ENCODE peak calls at places on chromosome 9, in eight cellular contexts. One of them, this sample, is unnamed.

GRCh38 chr9:88087906-88088305 is 50.4 kb downstream of the SPATA31C2 start:
- DNase-seq in nephron progenitor cell: no peak
- DNase-seq in uterus: no peak
- DNase-seq in heart right ventricle: no peak
- DNase-seq in endothelial cell: no peak
- DNase-seq in A549: no peak
- DNase-seq in osteocyte: no peak
- DNase-seq in astrocyte of the cerebellum: no peak
- DNase-seq in this sample: no peak

GRCh38 chr9:93690618-93691017 is 114.2 kb downstream of the PHF2 start:
- DNase-seq in nephron progenitor cell: no peak
- DNase-seq in uterus: no peak
- DNase-seq in heart right ventricle: no peak
- DNase-seq in endothelial cell: no peak
- DNase-seq in A549: no peak
- DNase-seq in osteocyte: no peak
- DNase-seq in astrocyte of the cerebellum: no peak
- DNase-seq in this sample: no peak

GRCh38 chr9:112554516-112554915 is 67.9 kb downstream of the KIAA1958 start:
- DNase-seq in nephron progenitor cell: no peak
- DNase-seq in uterus: no peak
- DNase-seq in heart right ventricle: no peak
- DNase-seq in endothelial cell: no peak
- DNase-seq in A549: no peak
- DNase-seq in osteocyte: no peak
- DNase-seq in astrocyte of the cerebellum: peak
- DNase-seq in this sample: no peak

GRCh38 chr9:105044458-105044857 is 116.5 kb upstream of the ABCA1 start:
- DNase-seq in nephron progenitor cell: no peak
- DNase-seq in uterus: no peak
- DNase-seq in heart right ventricle: no peak
- DNase-seq in endothelial cell: no peak
- DNase-seq in A549: no peak
- DNase-seq in osteocyte: no peak
- DNase-seq in astrocyte of the cerebellum: no peak
- DNase-seq in this sample: no peak

GRCh38 chr9:19934301-19934868 is 145.5 kb upstream of the SLC24A2 start:
- DNase-seq in nephron progenitor cell: peak
- DNase-seq in uterus: no peak
- DNase-seq in heart right ventricle: peak
- DNase-seq in endothelial cell: peak
- DNase-seq in A549: no peak
- DNase-seq in osteocyte: no peak
- DNase-seq in astrocyte of the cerebellum: no peak
- DNase-seq in this sample: peak

GRCh38 chr9:92506184-92506857 is 24.0 kb upstream of the ASPN start:
- DNase-seq in nephron progenitor cell: no peak
- DNase-seq in uterus: peak
- DNase-seq in heart right ventricle: no peak
- DNase-seq in endothelial cell: no peak
- DNase-seq in A549: peak
- DNase-seq in osteocyte: no peak
- DNase-seq in astrocyte of the cerebellum: peak
- DNase-seq in this sample: no peak

GRCh38 chr9:128555180-128555721 is 2.9 kb downstream of the SPTAN1 start:
- DNase-seq in nephron progenitor cell: no peak
- DNase-seq in uterus: peak
- DNase-seq in heart right ventricle: no peak
- DNase-seq in endothelial cell: peak
- DNase-seq in A549: peak
- DNase-seq in osteocyte: no peak
- DNase-seq in astrocyte of the cerebellum: peak
- DNase-seq in this sample: peak

GRCh38 chr9:18720691-18721090 is 246.7 kb downstream of the ADAMTSL1 start:
- DNase-seq in nephron progenitor cell: no peak
- DNase-seq in uterus: no peak
- DNase-seq in heart right ventricle: no peak
- DNase-seq in endothelial cell: no peak
- DNase-seq in A549: no peak
- DNase-seq in osteocyte: no peak
- DNase-seq in astrocyte of the cerebellum: peak
- DNase-seq in this sample: no peak

GRCh38 chr9:127700594-127701255 is 6.1 kb upstream of the CFAP157 start:
- DNase-seq in nephron progenitor cell: no peak
- DNase-seq in uterus: no peak
- DNase-seq in heart right ventricle: no peak
- DNase-seq in endothelial cell: no peak
- DNase-seq in A549: no peak
- DNase-seq in osteocyte: no peak
- DNase-seq in astrocyte of the cerebellum: no peak
- DNase-seq in this sample: no peak

GRCh38 chr9:108844391-108844790 is 11.4 kb downstream of the ACTL7B start:
- DNase-seq in nephron progenitor cell: no peak
- DNase-seq in uterus: no peak
- DNase-seq in heart right ventricle: no peak
- DNase-seq in endothelial cell: no peak
- DNase-seq in A549: no peak
- DNase-seq in osteocyte: no peak
- DNase-seq in astrocyte of the cerebellum: no peak
- DNase-seq in this sample: no peak

GRCh38 chr9:89880161-89880560 is 275.3 kb downstream of the GADD45G start:
- DNase-seq in nephron progenitor cell: no peak
- DNase-seq in uterus: peak
- DNase-seq in heart right ventricle: no peak
- DNase-seq in endothelial cell: no peak
- DNase-seq in A549: no peak
- DNase-seq in osteocyte: peak
- DNase-seq in astrocyte of the cerebellum: no peak
- DNase-seq in this sample: no peak

GRCh38 chr9:19969721-19970120 is 180.9 kb upstream of the SLC24A2 start:
- DNase-seq in nephron progenitor cell: no peak
- DNase-seq in uterus: no peak
- DNase-seq in heart right ventricle: no peak
- DNase-seq in endothelial cell: no peak
- DNase-seq in A549: no peak
- DNase-seq in osteocyte: no peak
- DNase-seq in astrocyte of the cerebellum: no peak
- DNase-seq in this sample: no peak

GRCh38 chr9:129487658-129488483 is 133.0 kb downstream of the C9orf50 start:
- DNase-seq in nephron progenitor cell: no peak
- DNase-seq in uterus: peak
- DNase-seq in heart right ventricle: peak
- DNase-seq in endothelial cell: no peak
- DNase-seq in A549: no peak
- DNase-seq in osteocyte: no peak
- DNase-seq in astrocyte of the cerebellum: no peak
- DNase-seq in this sample: no peak

GRCh38 chr9:20512106-20512505 is 110.2 kb downstream of the MLLT3 start:
- DNase-seq in nephron progenitor cell: no peak
- DNase-seq in uterus: no peak
- DNase-seq in heart right ventricle: no peak
- DNase-seq in endothelial cell: no peak
- DNase-seq in A549: peak
- DNase-seq in osteocyte: no peak
- DNase-seq in astrocyte of the cerebellum: no peak
- DNase-seq in this sample: no peak

GRCh38 chr9:18754537-18754936 is 278.5 kb downstream of the SAXO1 start:
- DNase-seq in nephron progenitor cell: no peak
- DNase-seq in uterus: no peak
- DNase-seq in heart right ventricle: no peak
- DNase-seq in endothelial cell: no peak
- DNase-seq in A549: no peak
- DNase-seq in osteocyte: no peak
- DNase-seq in astrocyte of the cerebellum: no peak
- DNase-seq in this sample: no peak

GRCh38 chr9:37574241-37574721 is 1.9 kb downstream of the FBXO10 start:
- DNase-seq in nephron progenitor cell: no peak
- DNase-seq in uterus: no peak
- DNase-seq in heart right ventricle: no peak
- DNase-seq in endothelial cell: peak
- DNase-seq in A549: no peak
- DNase-seq in osteocyte: no peak
- DNase-seq in astrocyte of the cerebellum: no peak
- DNase-seq in this sample: no peak

GRCh38 chr9:10045598-10045997 is 567.2 kb downstream of the PTPRD start:
- DNase-seq in nephron progenitor cell: no peak
- DNase-seq in uterus: no peak
- DNase-seq in heart right ventricle: no peak
- DNase-seq in endothelial cell: no peak
- DNase-seq in A549: no peak
- DNase-seq in osteocyte: no peak
- DNase-seq in astrocyte of the cerebellum: peak
- DNase-seq in this sample: no peak

GRCh38 chr9:132027752-132028666 is 51.7 kb downstream of the MED27 start:
- DNase-seq in nephron progenitor cell: no peak
- DNase-seq in uterus: no peak
- DNase-seq in heart right ventricle: peak
- DNase-seq in endothelial cell: no peak
- DNase-seq in A549: no peak
- DNase-seq in osteocyte: no peak
- DNase-seq in astrocyte of the cerebellum: no peak
- DNase-seq in this sample: no peak

DNA sequence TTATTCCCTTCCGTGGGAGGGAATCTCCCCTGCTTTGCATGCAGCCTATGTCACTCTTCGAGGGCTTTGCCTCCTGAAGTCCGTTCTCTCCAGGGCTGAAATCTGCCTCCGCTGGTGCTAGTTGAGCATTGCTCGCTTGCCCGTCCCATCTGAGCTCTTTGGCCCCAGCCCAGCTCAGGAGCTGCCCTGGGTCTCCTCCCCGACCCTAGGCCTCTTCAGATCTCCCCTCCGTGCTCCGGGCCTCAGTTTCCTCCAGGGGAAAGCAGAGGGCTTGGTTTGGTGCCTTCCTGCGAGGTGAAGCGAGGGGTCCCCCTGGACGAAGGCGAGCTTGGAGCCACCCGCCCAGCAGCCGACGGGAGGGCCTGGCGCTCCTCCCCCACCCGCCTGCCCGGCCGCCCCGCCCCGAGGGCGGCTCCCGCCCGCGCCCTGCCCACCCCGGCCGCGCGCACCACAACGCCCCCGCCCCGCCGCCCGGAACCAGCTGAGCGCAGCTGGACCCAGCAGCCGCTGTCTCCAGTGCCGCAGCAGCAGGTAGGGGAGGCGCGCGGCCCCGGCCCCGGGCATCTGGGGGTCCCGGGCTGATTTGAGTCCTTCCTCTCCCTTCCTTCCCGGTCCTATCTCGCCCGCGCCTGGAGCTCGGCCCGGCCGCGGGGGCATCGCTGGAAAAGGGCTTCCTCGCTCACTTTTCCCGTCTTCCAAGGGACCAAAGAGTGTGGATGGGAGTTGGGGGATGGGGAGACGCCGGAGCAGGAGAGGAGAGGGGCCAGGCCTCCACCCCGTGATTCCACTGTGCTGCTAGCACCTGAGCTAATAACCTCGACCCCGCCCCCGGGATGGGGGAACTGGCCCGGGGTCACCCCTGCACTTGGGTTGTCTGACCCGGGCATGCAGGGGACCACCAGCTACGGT is at the start of gene GSN:
- DNase-seq in nephron progenitor cell: peak
- DNase-seq in uterus: peak
- DNase-seq in heart right ventricle: peak
- DNase-seq in endothelial cell: peak
- DNase-seq in A549: peak
- DNase-seq in osteocyte: peak
- DNase-seq in astrocyte of the cerebellum: no peak
- DNase-seq in this sample: peak
- TF ChIP-seq CTCF in nephron progenitor cell: no peak
- TF ChIP-seq CTCF in uterus: peak
- TF ChIP-seq CTCF in heart right ventricle: peak
- TF ChIP-seq CTCF in endothelial cell: no peak
- TF ChIP-seq CTCF in A549: no peak
- TF ChIP-seq CTCF in osteocyte: peak
- TF ChIP-seq CTCF in astrocyte of the cerebellum: no peak
- TF ChIP-seq CTCF in this sample: no peak

DNA sequence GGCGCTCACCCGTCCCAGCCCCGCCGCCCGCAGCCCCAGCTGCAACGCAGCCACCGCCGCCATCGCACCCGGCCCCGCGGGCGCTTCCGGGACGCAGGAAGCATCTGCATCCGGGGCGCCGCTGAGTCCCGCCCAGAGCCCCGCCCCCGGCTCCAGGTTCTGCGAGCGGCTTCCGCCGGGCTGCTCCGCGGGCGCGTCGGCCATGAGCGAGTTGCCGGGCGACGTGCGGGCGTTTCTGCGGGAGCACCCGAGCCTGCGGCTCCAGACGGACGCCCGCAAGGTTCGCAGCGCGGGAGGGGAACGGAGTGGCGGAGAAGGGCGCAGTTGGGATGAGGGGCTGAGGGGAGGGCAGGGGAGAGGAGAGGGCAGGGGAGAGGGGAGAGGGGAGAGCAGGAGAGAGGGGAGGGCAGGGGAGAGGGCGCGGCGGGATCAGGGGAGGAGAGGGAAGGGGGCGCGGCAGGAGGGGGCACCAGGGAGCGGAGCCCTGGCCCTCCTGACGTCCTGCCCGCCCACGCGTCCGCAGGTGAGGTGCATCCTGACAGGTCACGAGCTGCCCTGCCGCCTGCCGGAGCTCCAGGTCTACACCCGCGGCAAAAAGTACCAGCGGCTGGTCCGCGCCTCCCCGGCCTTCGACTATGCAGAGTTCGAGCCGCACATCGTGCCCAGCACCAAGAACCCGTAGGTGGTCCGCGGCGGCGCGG is at the start of the genes SURF1 and SURF2:
- DNase-seq in nephron progenitor cell: peak
- DNase-seq in uterus: peak
- DNase-seq in heart right ventricle: peak
- DNase-seq in endothelial cell: peak
- DNase-seq in A549: peak
- DNase-seq in osteocyte: peak
- DNase-seq in astrocyte of the cerebellum: no peak
- DNase-seq in this sample: peak
- TF ChIP-seq CTCF in nephron progenitor cell: no peak
- TF ChIP-seq CTCF in uterus: no peak
- TF ChIP-seq CTCF in heart right ventricle: no peak
- TF ChIP-seq CTCF in endothelial cell: no peak
- TF ChIP-seq CTCF in A549: no peak
- TF ChIP-seq CTCF in osteocyte: no peak
- TF ChIP-seq CTCF in astrocyte of the cerebellum: no peak
- TF ChIP-seq CTCF in this sample: no peak

GRCh38 chr9:110197330-110198187 is 10.4 kb downstream of the C9orf152 start:
- DNase-seq in nephron progenitor cell: no peak
- DNase-seq in uterus: no peak
- DNase-seq in heart right ventricle: no peak
- DNase-seq in endothelial cell: no peak
- DNase-seq in A549: no peak
- DNase-seq in osteocyte: no peak
- DNase-seq in astrocyte of the cerebellum: no peak
- DNase-seq in this sample: no peak
- TF ChIP-seq CTCF in nephron progenitor cell: no peak
- TF ChIP-seq CTCF in uterus: peak
- TF ChIP-seq CTCF in heart right ventricle: peak
- TF ChIP-seq CTCF in endothelial cell: no peak
- TF ChIP-seq CTCF in A549: peak
- TF ChIP-seq CTCF in osteocyte: peak
- TF ChIP-seq CTCF in astrocyte of the cerebellum: peak
- TF ChIP-seq CTCF in this sample: no peak

DNA sequence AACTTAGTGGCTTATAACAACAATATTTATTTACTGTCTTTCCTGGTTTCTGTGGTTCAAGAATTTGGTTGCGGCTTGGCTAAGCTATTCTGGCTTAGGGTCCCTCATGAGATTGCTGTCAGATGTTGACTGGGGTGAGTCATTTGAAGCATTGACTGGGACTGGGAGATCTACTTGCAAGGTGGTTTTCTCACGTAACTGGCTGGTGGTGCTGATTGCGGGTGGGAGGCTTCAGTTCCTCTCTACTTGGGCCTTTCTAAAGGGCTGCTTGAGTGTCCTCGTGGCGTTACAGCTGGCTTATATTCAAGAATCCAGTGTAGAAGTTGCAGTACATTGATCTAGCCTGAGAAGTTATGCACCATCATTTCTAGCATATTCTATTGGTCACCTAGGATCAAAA is 218.5 kb upstream of the ELAVL2 start:
- DNase-seq in nephron progenitor cell: no peak
- DNase-seq in uterus: no peak
- DNase-seq in heart right ventricle: no peak
- DNase-seq in endothelial cell: no peak
- DNase-seq in A549: no peak
- DNase-seq in osteocyte: no peak
- DNase-seq in astrocyte of the cerebellum: no peak
- DNase-seq in this sample: no peak
- TF ChIP-seq CTCF in nephron progenitor cell: no peak
- TF ChIP-seq CTCF in uterus: no peak
- TF ChIP-seq CTCF in heart right ventricle: no peak
- TF ChIP-seq CTCF in endothelial cell: no peak
- TF ChIP-seq CTCF in A549: no peak
- TF ChIP-seq CTCF in osteocyte: no peak
- TF ChIP-seq CTCF in astrocyte of the cerebellum: no peak
- TF ChIP-seq CTCF in this sample: no peak